ENCODE peak calls at places on chromosomes 12 and 14, in seven cellular contexts. W, N, V, X, T, Z and L are unnamed samples.
A peak's percentile ranks its signal among the peaks of the same experiment; 100 is the strongest.

GRCh38 chr14:92991536-92991935 is 68.6 kb downstream of the CHGA start:
- DNase-seq in X (no peak), T (no peak), V (no peak), W (no peak), N (no peak), Z (no peak), L (no peak)

GRCh38 chr14:20454645-20455354 is at the start of the genes APEX1 and OSGEP:
- DNase-seq in X (peak; percentile 100), W (peak; percentile 99), Z (peak; percentile 96), V (peak; percentile 99), N (peak; percentile 100), T (peak; percentile 95), L (peak; percentile 95)

GRCh38 chr14:104206281-104206904 is 68.0 kb downstream of the KIF26A start:
- DNase-seq in W (peak; percentile 78), Z (no peak), N (peak; percentile 81), T (no peak), V (peak; percentile 79), X (peak; percentile 86), L (no peak)

GRCh38 chr12:24903305-24904088 is 45.4 kb downstream of the BCAT1 start:
- DNase-seq in W (no peak), T (no peak), X (no peak), N (peak; percentile 43), V (no peak), Z (no peak), L (no peak)

GRCh38 chr12:102811125-102811737 is 105.8 kb downstream of the PAH start:
- DNase-seq in V (no peak), N (peak; percentile 70), W (peak; percentile 92), T (no peak), X (peak; percentile 64), Z (no peak), L (no peak)

GRCh38 chr14:70915415-70915814 is 8.2 kb downstream of the PCNX1 start:
- DNase-seq in W (no peak), N (no peak), V (no peak), Z (no peak), T (no peak), X (no peak), L (no peak)

GRCh38 chr12:3348055-3348454 is 142.9 kb upstream of the PRMT8 start:
- DNase-seq in X (no peak), V (no peak), T (no peak), N (no peak), W (no peak), Z (no peak), L (no peak)

GRCh38 chr12:128807161-128807724 is 16.5 kb downstream of the SLC15A4 start:
- DNase-seq in T (no peak), V (no peak), X (no peak), N (no peak), W (no peak), Z (no peak), L (no peak)

GRCh38 chr12:117645473-117645872 is 284.0 kb upstream of the NOS1 start:
- DNase-seq in X (no peak), W (peak; percentile 11), Z (no peak), N (no peak), T (no peak), V (no peak), L (no peak)
- H3K27me3 ChIP-seq in X (no peaks in the 10 kb centered on the region), W (no peaks in the 10 kb centered on the region), Z (no peaks in the 10 kb centered on the region), N (no peaks in the 10 kb centered on the region), T (no peaks in the 10 kb centered on the region), V (no peaks in the 10 kb centered on the region), L (peaks cover 22% of the 10 kb centered on the region)

DNA sequence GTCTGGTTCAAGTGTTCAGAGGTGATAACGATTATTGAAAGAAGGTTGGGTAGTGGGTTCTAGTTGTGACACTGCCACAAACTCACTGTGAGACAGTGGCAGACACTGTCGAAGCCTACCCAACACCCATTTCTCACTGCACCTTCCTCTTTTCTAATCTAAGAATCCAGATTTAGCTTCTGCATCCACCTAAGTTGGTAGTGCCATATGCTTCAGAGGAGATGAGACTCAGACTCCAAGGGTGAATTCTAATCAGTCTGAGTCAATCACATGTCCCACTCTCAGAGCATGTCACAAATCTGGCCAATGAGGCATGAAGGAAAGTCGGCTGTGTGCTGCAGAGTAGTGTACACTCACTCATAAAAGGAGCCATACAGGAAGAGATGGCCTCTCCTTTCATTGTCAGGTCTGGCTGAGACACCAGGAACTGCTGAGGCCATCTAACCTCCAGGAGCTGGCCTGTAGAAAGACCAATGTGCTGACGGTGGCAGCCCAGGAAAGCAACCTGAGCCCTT is 102.1 kb upstream of the RAP1B start:
- DNase-seq in W (no peak), N (no peak), V (no peak), X (no peak), T (no peak), Z (no peak), L (no peak)
- H3K27me3 ChIP-seq in W (no peaks in the 10 kb centered on the region), N (no peaks in the 10 kb centered on the region), V (no peaks in the 10 kb centered on the region), X (no peaks in the 10 kb centered on the region), T (no peaks in the 10 kb centered on the region), Z (no peaks in the 10 kb centered on the region), L (no peaks in the 10 kb centered on the region)

GRCh38 chr12:124083708-124084107 is 110.7 kb downstream of the ZNF664 start:
- DNase-seq in V (no peak), X (no peak), W (no peak), Z (no peak), N (no peak), T (no peak), L (no peak)
- H3K27me3 ChIP-seq in V (no peaks in the 10 kb centered on the region), X (no peaks in the 10 kb centered on the region), W (no peaks in the 10 kb centered on the region), Z (no peaks in the 10 kb centered on the region), N (no peaks in the 10 kb centered on the region), T (no peaks in the 10 kb centered on the region), L (no peaks in the 10 kb centered on the region)

GRCh38 chr12:113465808-113466769 is 5.6 kb downstream of the LHX5 start:
- DNase-seq in V (no peak), N (peak; percentile 67), Z (no peak), W (peak; percentile 79), X (no peak), T (no peak), L (no peak)
- H3K27me3 ChIP-seq in V (peaks cover 93% of the 10 kb centered on the region), N (no peaks in the 10 kb centered on the region), Z (peaks cover 68% of the 10 kb centered on the region), W (peaks cover 100% of the 10 kb centered on the region), X (peaks cover 95% of the 10 kb centered on the region), T (peaks cover 59% of the 10 kb centered on the region), L (peaks cover 92% of the 10 kb centered on the region)

DNA sequence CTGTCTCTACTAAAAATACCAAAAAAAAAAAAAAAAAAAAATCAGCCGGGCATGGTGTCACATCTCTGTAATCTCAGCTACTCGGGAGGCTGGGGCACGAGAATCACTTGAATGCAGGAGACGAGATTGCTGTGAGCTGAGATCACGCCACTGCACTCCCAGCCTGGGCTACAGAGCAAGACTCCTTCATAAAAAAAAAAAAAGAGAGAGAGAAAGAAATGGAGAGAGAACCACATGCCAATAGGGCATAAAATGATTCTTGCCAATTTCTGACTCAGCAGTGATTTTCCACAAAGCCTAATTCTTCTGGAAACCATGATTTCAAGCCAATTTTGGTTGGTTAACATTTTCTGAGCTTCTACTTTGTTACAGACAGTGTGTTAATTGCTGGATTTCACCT is 250.4 kb upstream of the SEL1L start:
- DNase-seq in N (no peak), X (no peak), W (no peak), V (no peak), T (no peak), Z (no peak), L (no peak)
- H3K27me3 ChIP-seq in N (no peaks in the 10 kb centered on the region), X (no peaks in the 10 kb centered on the region), W (no peaks in the 10 kb centered on the region), V (no peaks in the 10 kb centered on the region), T (no peaks in the 10 kb centered on the region), Z (no peaks in the 10 kb centered on the region), L (no peaks in the 10 kb centered on the region)

GRCh38 chr14:105256292-105256960 is 8.1 kb downstream of the BTBD6 start:
- DNase-seq in Z (no peak), V (no peak), X (no peak), T (no peak), W (no peak), N (no peak), L (no peak)
- H3K27me3 ChIP-seq in Z (no peaks in the 10 kb centered on the region), V (no peaks in the 10 kb centered on the region), X (no peaks in the 10 kb centered on the region), T (no peaks in the 10 kb centered on the region), W (no peaks in the 10 kb centered on the region), N (no peaks in the 10 kb centered on the region), L (no peaks in the 10 kb centered on the region)

GRCh38 chr12:132403636-132404434 is 74.4 kb upstream of the GALNT9 start:
- DNase-seq in X (no peak), N (no peak), T (no peak), W (no peak), V (no peak), Z (no peak), L (no peak)

GRCh38 chr12:132404435-132404855 is 75.1 kb upstream of the GALNT9 start:
- DNase-seq in N (no peak), X (no peak), T (no peak), Z (no peak), V (no peak), W (no peak), L (no peak)

GRCh38 chr12:132402831-132403416 is 73.5 kb upstream of the GALNT9 start:
- DNase-seq in V (no peak), N (no peak), T (no peak), Z (no peak), W (no peak), X (no peak), L (no peak)

GRCh38 chr12:132400011-132400641 is 70.7 kb upstream of the GALNT9 start:
- DNase-seq in W (no peak), T (no peak), N (no peak), X (no peak), Z (no peak), V (no peak), L (no peak)

GRCh38 chr12:132401982-132402381 is 72.6 kb upstream of the GALNT9 start:
- DNase-seq in V (no peak), N (no peak), T (no peak), Z (no peak), W (no peak), X (no peak), L (no peak)
- H3K27me3 ChIP-seq in V (peaks cover 14% of the 10 kb centered on the region), N (peaks cover 93% of the 10 kb centered on the region), T (peaks cover 11% of the 10 kb centered on the region), Z (no peaks in the 10 kb centered on the region), W (no peaks in the 10 kb centered on the region), X (peaks cover 41% of the 10 kb centered on the region), L (peaks cover 63% of the 10 kb centered on the region)

GRCh38 chr12:130169924-130170323 is 7.7 kb downstream of the FZD10 start:
- DNase-seq in W (peak; percentile 2), T (no peak), X (no peak), N (no peak), V (no peak), Z (no peak), L (no peak)
- H3K27me3 ChIP-seq in W (peaks cover 93% of the 10 kb centered on the region), T (peaks cover 5% of the 10 kb centered on the region), X (peaks cover 64% of the 10 kb centered on the region), N (peaks cover 100% of the 10 kb centered on the region), V (no peaks in the 10 kb centered on the region), Z (peaks cover 4% of the 10 kb centered on the region), L (peaks cover 11% of the 10 kb centered on the region)